ENCODE peak calls at places on chromosomes 7 and 10, in nine cellular contexts. Z, U, O, S, H, L, G, E and Q are unnamed samples.

GRCh38 chr7:158431055-158431940 is 156.3 kb downstream of the PTPRN2 start:
- DNase-seq in O (no peak), H (no peak), S (no peak), G (no peak), E (peak), U (no peak), Z (no peak), L (no peak), Q (no peak)

GRCh38 chr10:108544500-108545120 is 1378.7 kb downstream of the XPNPEP1 start:
- DNase-seq in U (no peak), G (peak), O (peak), H (no peak), L (peak), S (peak), E (peak), Z (peak), Q (peak)

GRCh38 chr7:12738665-12739064 is 51.2 kb downstream of the ARL4A start:
- DNase-seq in Z (no peak), H (no peak), G (no peak), S (no peak), O (no peak), L (no peak), E (no peak), U (no peak), Q (no peak)

GRCh38 chr7:139769066-139769465 is 8.7 kb downstream of the HIPK2 start:
- DNase-seq in Z (no peak), U (no peak), O (no peak), L (no peak), G (no peak), H (no peak), E (no peak), S (no peak), Q (no peak)

GRCh38 chr7:115477193-115477651 is 553.3 kb downstream of the TFEC start:
- DNase-seq in O (no peak), H (no peak), L (no peak), U (no peak), G (no peak), S (peak), Z (no peak), E (no peak), Q (no peak)

GRCh38 chr10:55550241-55550640 is 749.2 kb upstream of the PCDH15 start:
- DNase-seq in L (peak), Z (no peak), G (no peak), O (no peak), H (no peak), S (no peak), E (no peak), U (no peak), Q (no peak)

GRCh38 chr7:2138146-2138765 is 94.5 kb downstream of the MAD1L1 start:
- DNase-seq in H (no peak), L (no peak), S (no peak), O (peak), Z (no peak), E (no peak), G (peak), U (no peak), Q (no peak)

GRCh38 chr7:158378978-158379377 is 208.6 kb downstream of the PTPRN2 start:
- DNase-seq in S (no peak), Z (no peak), E (no peak), O (no peak), H (no peak), U (no peak), G (no peak), L (no peak), Q (no peak)

GRCh38 chr7:124183649-124184048 is 150.8 kb upstream of the TMEM229A start:
- DNase-seq in Z (no peak), L (no peak), G (no peak), E (no peak), O (no peak), H (no peak), U (no peak), S (no peak), Q (no peak)

GRCh38 chr7:137715546-137715945 is 131.2 kb downstream of the DGKI start:
- DNase-seq in S (no peak), L (no peak), H (no peak), O (no peak), G (no peak), Z (no peak), E (no peak), U (no peak), Q (no peak)

GRCh38 chr7:119925890-119926289 is 347.1 kb upstream of the KCND2 start:
- DNase-seq in G (no peak), H (no peak), O (no peak), Z (no peak), E (no peak), L (no peak), S (no peak), U (no peak), Q (no peak)

GRCh38 chr10:100746413-100746931 is 1.1 kb downstream of the PAX2 start:
- DNase-seq in L (no peak), O (no peak), G (no peak), Z (no peak), U (no peak), E (no peak), H (no peak), S (no peak), Q (no peak)

GRCh38 chr10:86292462-86293322 is 73.9 kb downstream of the GRID1 start:
- DNase-seq in G (no peak), O (no peak), U (no peak), E (no peak), Z (no peak), S (no peak), L (no peak), H (no peak), Q (no peak)

GRCh38 chr7:44383566-44383965 is 58.2 kb upstream of the CAMK2B start:
- DNase-seq in O (no peak), H (peak), Z (no peak), G (no peak), E (no peak), U (no peak), L (no peak), S (peak), Q (peak)

GRCh38 chr7:108660465-108660864 is 90.8 kb downstream of the DNAJB9 start:
- DNase-seq in Z (peak), U (no peak), S (no peak), H (no peak), E (no peak), G (no peak), L (no peak), O (no peak), Q (no peak)

GRCh38 chr10:90197766-90198165 is 496.4 kb downstream of the KIF20B start:
- DNase-seq in O (no peak), L (no peak), E (no peak), G (no peak), H (no peak), Z (no peak), S (peak), U (no peak), Q (no peak)

GRCh38 chr7:30421647-30422196 is 56.9 kb downstream of the NOD1 start:
- DNase-seq in H (no peak), L (no peak), S (no peak), O (no peak), G (no peak), U (no peak), E (no peak), Z (no peak), Q (no peak)

GRCh38 chr7:24587853-24588252 is 14.6 kb downstream of the PALS2 start:
- DNase-seq in S (no peak), Z (peak), H (no peak), U (peak), L (no peak), E (peak), G (peak), O (no peak), Q (no peak)

GRCh38 chr7:9189683-9190082 is 756.3 kb downstream of the NXPH1 start:
- DNase-seq in O (no peak), E (no peak), G (no peak), S (no peak), H (no peak), L (no peak), Z (peak), U (no peak), Q (no peak)

GRCh38 chr10:8158439-8159071 is 104.1 kb downstream of the GATA3 start:
- DNase-seq in H (no peak), S (peak), U (no peak), G (no peak), O (no peak), L (no peak), Z (peak), E (peak), Q (no peak)

GRCh38 chr10:29585488-29585976 is 49.2 kb downstream of the SVIL start:
- DNase-seq in S (peak), E (peak), L (no peak), O (no peak), U (no peak), H (no peak), G (no peak), Z (no peak), Q (no peak)

GRCh38 chr10:102744374-102745051 is 765 bp downstream of the WBP1L start:
- DNase-seq in Z (no peak), G (peak), O (no peak), S (peak), H (peak), E (no peak), U (no peak), L (no peak), Q (peak)

GRCh38 chr7:2037301-2037804 is 195.4 kb downstream of the MAD1L1 start:
- DNase-seq in L (no peak), E (no peak), O (no peak), G (no peak), U (no peak), Z (no peak), S (no peak), H (no peak), Q (no peak)

GRCh38 chr7:84422790-84423189 is 228.2 kb upstream of the SEMA3A start:
- DNase-seq in S (no peak), O (no peak), L (no peak), H (no peak), Z (no peak), E (no peak), U (no peak), G (no peak), Q (no peak)

GRCh38 chr7:152931583-152931982 is 172.0 kb downstream of the ACTR3B start:
- DNase-seq in U (no peak), O (no peak), S (no peak), E (no peak), H (no peak), G (no peak), L (no peak), Z (peak), Q (no peak)

GRCh38 chr7:86598311-86598710 is 45.4 kb upstream of the GRM3 start:
- DNase-seq in H (no peak), Z (no peak), G (no peak), O (no peak), S (peak), U (no peak), L (no peak), E (peak), Q (no peak)

GRCh38 chr7:71442492-71443196 is 310.7 kb downstream of the GALNT17 start:
- DNase-seq in H (no peak), O (no peak), E (no peak), G (no peak), U (no peak), S (no peak), L (no peak), Z (no peak), Q (no peak)

GRCh38 chr10:114623155-114623554 is 34.9 kb downstream of the ABLIM1 start:
- DNase-seq in O (no peak), Z (no peak), L (no peak), U (no peak), H (no peak), G (no peak), E (no peak), S (no peak), Q (no peak)

GRCh38 chr10:124745678-124746077 is 1.5 kb upstream of the FAM53B start:
- DNase-seq in O (no peak), G (no peak), U (no peak), E (peak), H (no peak), Z (peak), S (no peak), L (no peak), Q (no peak)

GRCh38 chr7:38840736-38841460 is 68.1 kb downstream of the VPS41 start:
- DNase-seq in G (no peak), O (no peak), Z (no peak), E (no peak), S (peak), U (no peak), H (no peak), L (no peak), Q (no peak)

GRCh38 chr7:79681454-79681853 is 228.0 kb upstream of the MAGI2 start:
- DNase-seq in G (no peak), Z (no peak), U (no peak), L (no peak), H (no peak), O (no peak), E (no peak), S (no peak), Q (no peak)

GRCh38 chr10:72171175-72171630 is 44.6 kb upstream of the ANAPC16 start:
- DNase-seq in H (no peak), E (peak), Z (no peak), U (no peak), L (peak), G (no peak), O (no peak), S (peak), Q (no peak)